ENCODE peak calls at places on chromosomes 3 and 15, in eight cellular contexts. One of them, this sample, is unnamed.

GRCh38 chr3:100756441-100756840 is 47.1 kb downstream of the TFG start:
- DNase-seq in pancreas: no peak
- DNase-seq in mucosa of descending colon: no peak
- DNase-seq in AG09309: no peak
- DNase-seq in GM13976: no peak
- DNase-seq in dorsolateral prefrontal cortex: no peak
- DNase-seq in SK-N-SH: no peak
- DNase-seq in RWPE1: no peak
- DNase-seq in this sample: no peak

GRCh38 chr3:32705232-32705631 is 20.2 kb downstream of the CNOT10 start:
- DNase-seq in pancreas: no peak
- DNase-seq in mucosa of descending colon: no peak
- DNase-seq in AG09309: no peak
- DNase-seq in GM13976: no peak
- DNase-seq in dorsolateral prefrontal cortex: no peak
- DNase-seq in SK-N-SH: peak
- DNase-seq in RWPE1: no peak
- DNase-seq in this sample: no peak

GRCh38 chr3:50249459-50249858 is 13.5 kb downstream of the GNAI2 start:
- DNase-seq in pancreas: no peak
- DNase-seq in mucosa of descending colon: no peak
- DNase-seq in AG09309: no peak
- DNase-seq in GM13976: no peak
- DNase-seq in dorsolateral prefrontal cortex: no peak
- DNase-seq in SK-N-SH: no peak
- DNase-seq in RWPE1: no peak
- DNase-seq in this sample: no peak

GRCh38 chr3:11317300-11317699 is 45.1 kb downstream of the ATG7 start:
- DNase-seq in pancreas: no peak
- DNase-seq in mucosa of descending colon: no peak
- DNase-seq in AG09309: no peak
- DNase-seq in GM13976: no peak
- DNase-seq in dorsolateral prefrontal cortex: no peak
- DNase-seq in SK-N-SH: no peak
- DNase-seq in RWPE1: no peak
- DNase-seq in this sample: no peak

GRCh38 chr15:86852741-86853140 is 773.1 kb downstream of the AGBL1 start:
- DNase-seq in pancreas: no peak
- DNase-seq in mucosa of descending colon: no peak
- DNase-seq in AG09309: no peak
- DNase-seq in GM13976: no peak
- DNase-seq in dorsolateral prefrontal cortex: no peak
- DNase-seq in SK-N-SH: no peak
- DNase-seq in RWPE1: no peak
- DNase-seq in this sample: no peak

GRCh38 chr3:1087066-1087555 is 5.7 kb upstream of the CNTN6 start:
- DNase-seq in pancreas: peak
- DNase-seq in mucosa of descending colon: peak
- DNase-seq in AG09309: peak
- DNase-seq in GM13976: no peak
- DNase-seq in dorsolateral prefrontal cortex: no peak
- DNase-seq in SK-N-SH: no peak
- DNase-seq in RWPE1: peak
- DNase-seq in this sample: no peak

GRCh38 chr3:163056874-163057497 is 1560.4 kb downstream of the OTOL1 start:
- DNase-seq in pancreas: peak
- DNase-seq in mucosa of descending colon: no peak
- DNase-seq in AG09309: no peak
- DNase-seq in GM13976: peak
- DNase-seq in dorsolateral prefrontal cortex: no peak
- DNase-seq in SK-N-SH: peak
- DNase-seq in RWPE1: peak
- DNase-seq in this sample: peak

GRCh38 chr15:38565287-38565670 is 665 bp upstream of the RASGRP1 start:
- DNase-seq in pancreas: no peak
- DNase-seq in mucosa of descending colon: no peak
- DNase-seq in AG09309: no peak
- DNase-seq in GM13976: peak
- DNase-seq in dorsolateral prefrontal cortex: no peak
- DNase-seq in SK-N-SH: no peak
- DNase-seq in RWPE1: no peak
- DNase-seq in this sample: no peak

GRCh38 chr3:133756716-133757694 is 10.8 kb downstream of the TF start:
- DNase-seq in pancreas: no peak
- DNase-seq in mucosa of descending colon: no peak
- DNase-seq in AG09309: no peak
- DNase-seq in GM13976: no peak
- DNase-seq in dorsolateral prefrontal cortex: no peak
- DNase-seq in SK-N-SH: no peak
- DNase-seq in RWPE1: no peak
- DNase-seq in this sample: no peak

GRCh38 chr3:61884794-61885193 is 323.4 kb downstream of the PTPRG start:
- DNase-seq in pancreas: no peak
- DNase-seq in mucosa of descending colon: no peak
- DNase-seq in AG09309: no peak
- DNase-seq in GM13976: no peak
- DNase-seq in dorsolateral prefrontal cortex: no peak
- DNase-seq in SK-N-SH: no peak
- DNase-seq in RWPE1: no peak
- DNase-seq in this sample: no peak

GRCh38 chr3:194275721-194276120 is 75.4 kb downstream of the CPN2 start:
- DNase-seq in pancreas: no peak
- DNase-seq in mucosa of descending colon: no peak
- DNase-seq in AG09309: no peak
- DNase-seq in GM13976: peak
- DNase-seq in dorsolateral prefrontal cortex: no peak
- DNase-seq in SK-N-SH: no peak
- DNase-seq in RWPE1: no peak
- DNase-seq in this sample: no peak

GRCh38 chr15:43516801-43517353 is 531 bp upstream of the MAP1A start:
- DNase-seq in pancreas: no peak
- DNase-seq in mucosa of descending colon: no peak
- DNase-seq in AG09309: no peak
- DNase-seq in GM13976: peak
- DNase-seq in dorsolateral prefrontal cortex: no peak
- DNase-seq in SK-N-SH: peak
- DNase-seq in RWPE1: no peak
- DNase-seq in this sample: no peak

GRCh38 chr3:97720417-97720816 is 44.1 kb upstream of the ARL6 start:
- DNase-seq in pancreas: no peak
- DNase-seq in mucosa of descending colon: no peak
- DNase-seq in AG09309: no peak
- DNase-seq in GM13976: no peak
- DNase-seq in dorsolateral prefrontal cortex: no peak
- DNase-seq in SK-N-SH: no peak
- DNase-seq in RWPE1: no peak
- DNase-seq in this sample: no peak

GRCh38 chr15:57319226-57319918 is 56.9 kb upstream of the CGNL1 start:
- DNase-seq in pancreas: no peak
- DNase-seq in mucosa of descending colon: peak
- DNase-seq in AG09309: no peak
- DNase-seq in GM13976: no peak
- DNase-seq in dorsolateral prefrontal cortex: no peak
- DNase-seq in SK-N-SH: no peak
- DNase-seq in RWPE1: no peak
- DNase-seq in this sample: no peak

GRCh38 chr3:118977118-118977517 is 57.5 kb downstream of the IGSF11 start:
- DNase-seq in pancreas: no peak
- DNase-seq in mucosa of descending colon: no peak
- DNase-seq in AG09309: no peak
- DNase-seq in GM13976: no peak
- DNase-seq in dorsolateral prefrontal cortex: no peak
- DNase-seq in SK-N-SH: no peak
- DNase-seq in RWPE1: no peak
- DNase-seq in this sample: no peak

GRCh38 chr3:44721231-44722102 is 8.0 kb upstream of the ZNF501 start:
- DNase-seq in pancreas: no peak
- DNase-seq in mucosa of descending colon: no peak
- DNase-seq in AG09309: no peak
- DNase-seq in GM13976: no peak
- DNase-seq in dorsolateral prefrontal cortex: no peak
- DNase-seq in SK-N-SH: no peak
- DNase-seq in RWPE1: no peak
- DNase-seq in this sample: no peak

GRCh38 chr3:160583451-160583850 is 18.1 kb upstream of the KPNA4 start:
- DNase-seq in pancreas: no peak
- DNase-seq in mucosa of descending colon: no peak
- DNase-seq in AG09309: no peak
- DNase-seq in GM13976: no peak
- DNase-seq in dorsolateral prefrontal cortex: no peak
- DNase-seq in SK-N-SH: no peak
- DNase-seq in RWPE1: no peak
- DNase-seq in this sample: no peak

GRCh38 chr3:161423911-161424522 is 52.7 kb upstream of the SPTSSB start:
- DNase-seq in pancreas: no peak
- DNase-seq in mucosa of descending colon: no peak
- DNase-seq in AG09309: no peak
- DNase-seq in GM13976: peak
- DNase-seq in dorsolateral prefrontal cortex: no peak
- DNase-seq in SK-N-SH: peak
- DNase-seq in RWPE1: peak
- DNase-seq in this sample: peak

DNA sequence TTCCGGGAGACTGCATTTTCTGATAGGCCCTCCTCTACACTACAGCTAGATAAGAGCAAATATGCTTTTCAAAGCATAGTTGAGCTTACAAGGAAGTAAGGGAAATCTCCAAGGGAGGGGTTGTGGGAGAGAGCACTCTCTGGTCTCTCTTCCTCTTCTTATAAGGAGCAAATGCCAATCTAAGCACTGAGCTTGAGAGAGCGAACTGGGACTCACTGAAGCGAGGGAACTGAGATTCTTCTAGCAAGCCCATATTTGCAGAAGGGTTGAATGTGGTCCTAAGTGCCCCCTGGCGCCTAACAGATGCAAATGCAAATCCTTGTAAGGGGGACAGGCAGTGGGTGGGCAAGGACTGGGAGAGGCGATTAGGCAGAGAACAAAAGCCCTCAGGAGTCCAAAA is 164.8 kb downstream of the ERC2 start:
- DNase-seq in pancreas: no peak
- DNase-seq in mucosa of descending colon: no peak
- DNase-seq in AG09309: no peak
- DNase-seq in GM13976: peak
- DNase-seq in dorsolateral prefrontal cortex: no peak
- DNase-seq in SK-N-SH: peak
- DNase-seq in RWPE1: no peak
- DNase-seq in this sample: peak
- TF ChIP-seq CTCF in pancreas: no peak
- TF ChIP-seq CTCF in mucosa of descending colon: no peak
- TF ChIP-seq CTCF in AG09309: peak
- TF ChIP-seq CTCF in GM13976: peak
- TF ChIP-seq CTCF in dorsolateral prefrontal cortex: peak
- TF ChIP-seq CTCF in SK-N-SH: peak
- TF ChIP-seq CTCF in RWPE1: peak
- TF ChIP-seq CTCF in this sample: peak

DNA sequence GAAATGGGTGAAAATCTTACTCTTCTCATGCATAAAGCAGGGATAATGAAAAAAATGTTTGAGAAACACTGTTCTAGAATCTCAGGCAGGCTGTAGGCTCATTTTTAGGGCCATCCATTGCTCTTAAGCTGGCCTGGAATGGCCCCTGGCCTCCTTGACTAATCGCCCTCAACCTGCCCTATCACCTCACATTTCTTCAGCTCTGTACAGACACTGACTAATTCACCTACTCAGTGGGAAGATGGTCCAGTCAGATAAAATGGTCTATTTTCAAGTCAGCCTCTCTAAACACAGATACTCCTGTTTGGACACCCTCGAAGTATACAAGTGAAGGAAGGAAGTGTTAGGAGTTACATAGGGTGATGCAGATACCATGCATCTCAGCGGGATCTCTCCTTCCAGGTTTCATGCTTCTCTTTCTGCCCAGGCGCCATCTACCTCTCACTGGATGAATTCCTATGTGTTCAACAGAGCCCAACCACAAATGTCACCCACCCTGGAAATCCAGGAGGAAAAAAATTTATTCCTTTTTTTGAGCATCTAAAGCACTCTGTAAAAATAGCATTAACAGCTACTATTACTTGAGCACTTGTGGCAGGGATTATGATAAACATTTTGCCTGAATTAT is 12.1 kb downstream of the FMN1 start:
- DNase-seq in pancreas: no peak
- DNase-seq in mucosa of descending colon: no peak
- DNase-seq in AG09309: no peak
- DNase-seq in GM13976: no peak
- DNase-seq in dorsolateral prefrontal cortex: no peak
- DNase-seq in SK-N-SH: no peak
- DNase-seq in RWPE1: no peak
- DNase-seq in this sample: no peak
- TF ChIP-seq CTCF in pancreas: no peak
- TF ChIP-seq CTCF in mucosa of descending colon: no peak
- TF ChIP-seq CTCF in AG09309: no peak
- TF ChIP-seq CTCF in GM13976: no peak
- TF ChIP-seq CTCF in dorsolateral prefrontal cortex: no peak
- TF ChIP-seq CTCF in SK-N-SH: no peak
- TF ChIP-seq CTCF in RWPE1: no peak
- TF ChIP-seq CTCF in this sample: no peak

GRCh38 chr3:150370982-150371381 is 37.1 kb upstream of the TSC22D2 start:
- DNase-seq in pancreas: no peak
- DNase-seq in mucosa of descending colon: no peak
- DNase-seq in AG09309: no peak
- DNase-seq in GM13976: no peak
- DNase-seq in dorsolateral prefrontal cortex: no peak
- DNase-seq in SK-N-SH: no peak
- DNase-seq in RWPE1: no peak
- DNase-seq in this sample: no peak

GRCh38 chr3:150372320-150373118 is 35.6 kb upstream of the TSC22D2 start:
- DNase-seq in pancreas: no peak
- DNase-seq in mucosa of descending colon: no peak
- DNase-seq in AG09309: no peak
- DNase-seq in GM13976: peak
- DNase-seq in dorsolateral prefrontal cortex: no peak
- DNase-seq in SK-N-SH: no peak
- DNase-seq in RWPE1: no peak
- DNase-seq in this sample: peak

GRCh38 chr3:150371741-150372254 is 36.3 kb upstream of the TSC22D2 start:
- DNase-seq in pancreas: peak
- DNase-seq in mucosa of descending colon: no peak
- DNase-seq in AG09309: peak
- DNase-seq in GM13976: no peak
- DNase-seq in dorsolateral prefrontal cortex: no peak
- DNase-seq in SK-N-SH: no peak
- DNase-seq in RWPE1: peak
- DNase-seq in this sample: no peak

GRCh38 chr3:150374975-150375374 is 33.1 kb upstream of the TSC22D2 start:
- DNase-seq in pancreas: no peak
- DNase-seq in mucosa of descending colon: no peak
- DNase-seq in AG09309: no peak
- DNase-seq in GM13976: no peak
- DNase-seq in dorsolateral prefrontal cortex: no peak
- DNase-seq in SK-N-SH: no peak
- DNase-seq in RWPE1: no peak
- DNase-seq in this sample: no peak

GRCh38 chr3:150373234-150373633 is 34.9 kb upstream of the TSC22D2 start:
- DNase-seq in pancreas: no peak
- DNase-seq in mucosa of descending colon: no peak
- DNase-seq in AG09309: no peak
- DNase-seq in GM13976: no peak
- DNase-seq in dorsolateral prefrontal cortex: no peak
- DNase-seq in SK-N-SH: no peak
- DNase-seq in RWPE1: no peak
- DNase-seq in this sample: no peak
- TF ChIP-seq CTCF in pancreas: no peak
- TF ChIP-seq CTCF in mucosa of descending colon: no peak
- TF ChIP-seq CTCF in AG09309: no peak
- TF ChIP-seq CTCF in GM13976: no peak
- TF ChIP-seq CTCF in dorsolateral prefrontal cortex: no peak
- TF ChIP-seq CTCF in SK-N-SH: no peak
- TF ChIP-seq CTCF in RWPE1: no peak
- TF ChIP-seq CTCF in this sample: no peak

GRCh38 chr3:53719796-53720195 is 126.4 kb downstream of the CHDH start:
- DNase-seq in pancreas: no peak
- DNase-seq in mucosa of descending colon: no peak
- DNase-seq in AG09309: no peak
- DNase-seq in GM13976: no peak
- DNase-seq in dorsolateral prefrontal cortex: no peak
- DNase-seq in SK-N-SH: no peak
- DNase-seq in RWPE1: no peak
- DNase-seq in this sample: no peak
- TF ChIP-seq CTCF in pancreas: no peak
- TF ChIP-seq CTCF in mucosa of descending colon: no peak
- TF ChIP-seq CTCF in AG09309: no peak
- TF ChIP-seq CTCF in GM13976: no peak
- TF ChIP-seq CTCF in dorsolateral prefrontal cortex: no peak
- TF ChIP-seq CTCF in SK-N-SH: no peak
- TF ChIP-seq CTCF in RWPE1: no peak
- TF ChIP-seq CTCF in this sample: no peak

This sample was measured in GM20000.